ENCODE peak calls at places on chromosome 12, in eight cellular contexts. V is CD8-positive, alpha-beta T cell; L is NCI-H1092 treated with DMSO at 0.1 percent for 48 hours; M is globus pallidus; I is PC-3; O is BE2C; B is ACHN; H is Ammon's horn. E is an unnamed sample.
A peak's percentile ranks its signal among the peaks of the same experiment; 100 is the strongest.

GRCh38 chr12:87967871-87968270 is 61.3 kb downstream of the C12orf50 start:
- DNase-seq in V (no peak), L (no peak), M (no peak), I (no peak), O (peak; percentile 44), B (no peak), H (peak; percentile 6), E (no peak)

GRCh38 chr12:67469666-67470065 is 178.9 kb upstream of the DYRK2 start:
- DNase-seq in V (no peak), L (no peak), M (peak; percentile 46), I (no peak), O (no peak), B (no peak), H (peak; percentile 55), E (no peak)

GRCh38 chr12:2640281-2640680 is 154.5 kb upstream of the FKBP4 start:
- DNase-seq in V (no peak), L (no peak), M (no peak), I (no peak), O (no peak), B (peak; percentile 86), H (no peak), E (no peak)

GRCh38 chr12:50200507-50201273 is 33.5 kb upstream of the CERS5 start:
- DNase-seq in V (no peak), L (no peak), M (no peak), I (peak; percentile 65), O (no peak), B (no peak), H (no peak), E (no peak)

GRCh38 chr12:45730116-45730841 is 773 bp downstream of the ARID2 start:
- DNase-seq in V (peak; percentile 49), L (peak; percentile 87), M (peak; percentile 66), I (peak; percentile 37), O (peak; percentile 55), B (peak; percentile 69), H (peak; percentile 58), E (no peak)

GRCh38 chr12:71432936-71433335 is 6.7 kb upstream of the LGR5 start:
- DNase-seq in V (no peak), L (no peak), M (no peak), I (peak; percentile 43), O (no peak), B (no peak), H (no peak), E (no peak)

GRCh38 chr12:90543393-90543792 is 411.6 kb downstream of the CCER1 start:
- DNase-seq in V (no peak), L (no peak), M (no peak), I (peak; percentile 66), O (no peak), B (no peak), H (no peak), E (no peak)

GRCh38 chr12:67515679-67516363 is 132.7 kb upstream of the DYRK2 start:
- DNase-seq in V (peak; percentile 11), L (peak; percentile 78), M (no peak), I (peak; percentile 58), O (no peak), B (no peak), H (no peak), E (no peak)

GRCh38 chr12:26608706-26609105 is 224.3 kb downstream of the ITPR2 start:
- DNase-seq in V (no peak), L (no peak), M (no peak), I (no peak), O (no peak), B (no peak), H (no peak), E (no peak)

GRCh38 chr12:121600702-121601336 is 20.0 kb upstream of the KDM2B start:
- DNase-seq in V (no peak), L (no peak), M (no peak), I (no peak), O (no peak), B (no peak), H (no peak), E (no peak)

E was measured in HCT116.